ENCODE peak calls at places on chromosomes 16 and 17, in four cellular contexts. B is HepG2, A is SK-N-SH, L is GM12878. N is an unnamed sample.
A peak's percentile ranks its signal among the peaks of the same experiment; 100 is the strongest.

GRCh38 chr17:51611585-51611984 is 351.2 kb downstream of the UTP18 start:
- DNase-seq in B (no peak), A (peak; percentile 40), L (no peak), N (no peak)

GRCh38 chr16:58652741-58653140 is 23.1 kb upstream of the CNOT1 start:
- DNase-seq in B (peak; percentile 57), A (peak; percentile 77), L (no peak), N (peak; percentile 35)

GRCh38 chr16:85228970-85229430 is 116.7 kb upstream of the CIBAR2 start:
- DNase-seq in B (no peak), A (no peak), L (no peak), N (no peak)

GRCh38 chr17:29572691-29573557 is 4.4 kb downstream of the TP53I13 start:
- DNase-seq in B (no peak), A (peak; percentile 89), L (no peak), N (no peak)

GRCh38 chr17:76142044-76143041 is 1.3 kb upstream of the FOXJ1 start:
- DNase-seq in B (no peak), A (peak; percentile 50), L (no peak), N (no peak)

GRCh38 chr17:80964231-80964856 is 27.3 kb upstream of the CHMP6 start:
- DNase-seq in B (no peak), A (no peak), L (no peak), N (no peak)

GRCh38 chr17:17805575-17805974 is 31.2 kb downstream of the SREBF1 start:
- DNase-seq in B (no peak), A (no peak), L (no peak), N (no peak)

GRCh38 chr17:82252511-82253178 is 20.9 kb downstream of the CSNK1D start:
- DNase-seq in B (no peak), A (no peak), L (no peak), N (no peak)

GRCh38 chr16:3652373-3653037 is 2.0 kb upstream of the DNASE1 start:
- DNase-seq in B (peak; percentile 47), A (peak; percentile 22), L (no peak), N (no peak)

GRCh38 chr16:81553080-81553813 is 108.6 kb downstream of the CMIP start:
- DNase-seq in B (peak; percentile 91), A (peak; percentile 48), L (no peak), N (no peak)

GRCh38 chr17:82301916-82302497 is 15.4 kb downstream of the CD7 start:
- DNase-seq in B (no peak), A (peak; percentile 41), L (peak; percentile 64), N (no peak)

GRCh38 chr16:27096375-27096774 is 29.6 kb downstream of the C16orf82 start:
- DNase-seq in B (no peak), A (no peak), L (no peak), N (no peak)

GRCh38 chr16:84629580-84629979 is 11.7 kb upstream of the COTL1 start:
- DNase-seq in B (no peak), A (no peak), L (no peak), N (no peak)

GRCh38 chr17:6547336-6547735 is 9.0 kb downstream of the PITPNM3 start:
- DNase-seq in B (no peak), A (no peak), L (no peak), N (no peak)

GRCh38 chr17:39755550-39756375 is 18.0 kb downstream of the GRB7 start:
- DNase-seq in B (peak; percentile 23), A (no peak), L (peak; percentile 84), N (no peak)

GRCh38 chr17:9178319-9178718 is 157.0 kb downstream of the NTN1 start:
- DNase-seq in B (no peak), A (no peak), L (no peak), N (no peak)

GRCh38 chr17:63116967-63117366 is 150.9 kb downstream of the TANC2 start:
- DNase-seq in B (no peak), A (peak; percentile 83), L (no peak), N (no peak)

GRCh38 chr17:17132746-17133145 is 73.4 kb downstream of the PLD6 start:
- DNase-seq in B (no peak), A (no peak), L (no peak), N (no peak)

GRCh38 chr17:38582069-38582468 is 23.7 kb downstream of the SRCIN1 start:
- DNase-seq in B (no peak), A (no peak), L (no peak), N (no peak)

GRCh38 chr17:74452027-74452840 is 14.2 kb upstream of the CD300A start:
- DNase-seq in B (no peak), A (no peak), L (no peak), N (no peak)

GRCh38 chr17:9334536-9335446 is 240.8 kb downstream of the STX8 start:
- DNase-seq in B (no peak), A (no peak), L (no peak), N (no peak)

GRCh38 chr17:67107811-67108210 is 63.5 kb downstream of the CACNG1 start:
- DNase-seq in B (no peak), A (no peak), L (no peak), N (no peak)

GRCh38 chr17:72136692-72137550 is 16.1 kb downstream of the SOX9 start:
- DNase-seq in B (no peak), A (no peak), L (no peak), N (peak; percentile 62)

GRCh38 chr16:25065899-25066298 is 45.6 kb upstream of the LCMT1 start:
- DNase-seq in B (peak; percentile 15), A (peak; percentile 28), L (no peak), N (no peak)

GRCh38 chr16:23941025-23941424 is 105.2 kb downstream of the PRKCB start:
- DNase-seq in B (no peak), A (no peak), L (no peak), N (no peak)
- TF ChIP-seq PBX3 in B (no peak), A (no peak), L (no peak), N (no peak)

GRCh38 chr16:70687172-70687531 is 1.3 kb upstream of the MTSS2 start:
- DNase-seq in B (no peak), A (no peak), L (no peak), N (no peak)

GRCh38 chr16:70686376-70687171 is 721 bp upstream of the MTSS2 start:
- DNase-seq in B (no peak), A (no peak), L (no peak), N (no peak)

GRCh38 chr16:70684146-70685060 is 1.4 kb downstream of the MTSS2 start:
- DNase-seq in B (no peak), A (no peak), L (no peak), N (no peak)

GRCh38 chr16:70685061-70685937 is 554 bp downstream of the MTSS2 start:
- DNase-seq in B (no peak), A (peak; percentile 78), L (no peak), N (no peak)

GRCh38 chr16:70685938-70686375 is at the start of gene MTSS2:
- DNase-seq in B (peak; percentile 80), A (peak; percentile 97), L (no peak), N (peak; percentile 71)
- H3K4me3 ChIP-seq in B (peak within 1 kb of the TSS; percentile 86), A (peak within 1 kb of the TSS; percentile 76), L (no peak within 1 kb of the TSS), N (peak within 1 kb of the TSS; percentile 84)

GRCh38 chr17:27241346-27241946 is 52.5 kb upstream of the WSB1 start:
- DNase-seq in B (no peak), A (no peak), L (no peak), N (peak; percentile 20)
- TF ChIP-seq PBX3 in B (no peak), A (no peak), L (no peak), N (no peak)

GRCh38 chr16:15644306-15644961 is 1.5 kb upstream of the MARF1 start:
- DNase-seq in B (peak; percentile 87), A (peak; percentile 17), L (no peak), N (peak; percentile 54)
- H3K4me3 ChIP-seq in B (peak overlapping the region; percentile 99), A (no peak overlapping the region), L (peak overlapping the region; percentile 79), N (peak overlapping the region; percentile 89)

DNA sequence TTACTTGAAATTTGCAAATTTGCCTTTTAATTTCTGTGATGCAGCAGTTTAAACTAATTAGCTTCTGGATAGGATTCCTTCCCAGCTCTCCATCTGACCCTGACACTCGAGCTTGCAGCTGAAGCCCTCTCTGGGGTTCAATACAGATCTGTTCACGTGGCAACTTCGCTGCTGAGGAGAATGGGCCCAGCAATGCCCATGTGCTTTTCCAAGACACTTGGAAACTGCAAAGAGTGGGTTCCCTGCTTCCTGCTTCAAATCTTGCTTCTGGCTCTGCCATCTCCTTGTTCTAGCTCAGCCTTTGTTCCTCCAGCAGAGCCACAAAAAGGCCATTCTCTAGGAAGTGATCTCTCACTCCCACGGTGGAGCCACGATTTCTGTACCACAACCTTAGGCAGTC is 50.0 kb upstream of the IRX6 start:
- DNase-seq in B (no peak), A (no peak), L (no peak), N (no peak)
- TF ChIP-seq PBX3 in B (no peak), A (no peak), L (no peak), N (no peak)

GRCh38 chr17:78780852-78781338 is 1.2 kb downstream of the CYTH1 start:
- DNase-seq in B (no peak), A (no peak), L (no peak), N (no peak)
- H3K4me3 ChIP-seq in B (peak overlapping the region; percentile 70), A (peak overlapping the region; percentile 83), L (peak overlapping the region; percentile 89), N (peak overlapping the region; percentile 98)

GRCh38 chr17:19239544-19239943 is 2.4 kb downstream of the EPN2 start:
- DNase-seq in B (no peak), A (no peak), L (no peak), N (no peak)
- TF ChIP-seq PBX3 in B (no peak), A (no peak), L (no peak), N (no peak)

GRCh38 chr16:66872927-66873684 is 7.2 kb upstream of the PDP2 start:
- DNase-seq in B (peak; percentile 77), A (peak; percentile 89), L (peak; percentile 95), N (peak; percentile 89)
- H3K4me3 ChIP-seq in B (peak overlapping the region; percentile 18), A (peak overlapping the region; percentile 59), L (peak overlapping the region; percentile 65), N (peak overlapping the region; percentile 37)

GRCh38 chr16:14289692-14290340 is 218.7 kb downstream of the MRTFB start:
- DNase-seq in B (peak; percentile 66), A (peak; percentile 54), L (no peak), N (peak; percentile 60)
- TF ChIP-seq PBX3 in B (no peak), A (no peak), L (no peak), N (no peak)